ENCODE peak calls at places on chromosomes 5 and 9, in nine cellular contexts. H is GM04504; Z is AG08395; E is activated naive CD4-positive, alpha-beta T cell treated with anti-CD3 and anti-CD28 coated beads, Interleukin-2, amount 10 ng/mL, durations not matched to agents 7 days and 5 days; C is left colon; F is T-helper 2 cell; P is ascending aorta; S is WTC11; B is progenitor cell of endocrine pancreas. T is an unnamed sample.

GRCh38 chr5:170633235-170634041 is 129.6 kb downstream of the KCNIP1 start:
- DNase-seq in H (peak), Z (peak), E (no peak), C (peak), F (no peak), P (peak), S (peak), B (no peak), T (peak)

GRCh38 chr5:151825445-151825844 is 53.7 kb downstream of the G3BP1 start:
- DNase-seq in H (no peak), Z (peak), E (peak), C (peak), F (peak), P (peak), S (peak), B (peak), T (peak)

GRCh38 chr5:1311443-1312055 is 16.7 kb upstream of the TERT start:
- DNase-seq in H (no peak), Z (no peak), E (peak), C (no peak), F (no peak), P (peak), S (no peak), B (no peak), T (no peak)

GRCh38 chr5:177470759-177471536 is 2.5 kb downstream of the DBN1 start:
- DNase-seq in H (no peak), Z (peak), E (no peak), C (no peak), F (no peak), P (no peak), S (no peak), B (no peak), T (no peak)

GRCh38 chr5:158384535-158385421 is 525.8 kb upstream of the CLINT1 start:
- DNase-seq in H (peak), Z (peak), E (no peak), C (no peak), F (no peak), P (peak), S (no peak), B (no peak), T (no peak)

GRCh38 chr9:114037249-114037648 is 40.9 kb downstream of the AMBP start:
- DNase-seq in H (no peak), Z (no peak), E (peak), C (no peak), F (no peak), P (peak), S (no peak), B (no peak), T (no peak)

GRCh38 chr5:38601133-38601842 is 44.8 kb upstream of the LIFR start:
- DNase-seq in H (no peak), Z (no peak), E (no peak), C (no peak), F (no peak), P (no peak), S (no peak), B (no peak), T (no peak)

GRCh38 chr5:14807471-14807870 is 64.1 kb downstream of the ANKH start:
- DNase-seq in H (no peak), Z (no peak), E (no peak), C (no peak), F (no peak), P (no peak), S (no peak), B (no peak), T (no peak)

GRCh38 chr9:23769307-23769935 is 56.6 kb downstream of the ELAVL2 start:
- DNase-seq in H (peak), Z (peak), E (no peak), C (no peak), F (no peak), P (no peak), S (no peak), B (no peak), T (no peak)

GRCh38 chr5:136053336-136054121 is 24.7 kb downstream of the TGFBI start:
- DNase-seq in H (peak), Z (peak), E (no peak), C (peak), F (no peak), P (peak), S (no peak), B (no peak), T (no peak)

GRCh38 chr9:128254855-128255759 is 20.7 kb downstream of the GOLGA2 start:
- DNase-seq in H (peak), Z (peak), E (peak), C (no peak), F (peak), P (no peak), S (peak), B (peak), T (peak)

GRCh38 chr5:135604046-135604445 is 25.3 kb upstream of the CXCL14 start:
- DNase-seq in H (no peak), Z (no peak), E (no peak), C (no peak), F (no peak), P (no peak), S (no peak), B (no peak), T (no peak)

GRCh38 chr5:6710551-6711318 is 2.5 kb upstream of the TENT4A start:
- DNase-seq in H (no peak), Z (no peak), E (no peak), C (no peak), F (no peak), P (no peak), S (no peak), B (no peak), T (no peak)

GRCh38 chr5:80806929-80807328 is 152.1 kb upstream of the DHFR start:
- DNase-seq in H (no peak), Z (no peak), E (no peak), C (no peak), F (no peak), P (no peak), S (no peak), B (no peak), T (no peak)

GRCh38 chr5:83715316-83716060 is 5.2 kb downstream of the HAPLN1 start:
- DNase-seq in H (no peak), Z (no peak), E (no peak), C (no peak), F (no peak), P (no peak), S (no peak), B (no peak), T (no peak)

GRCh38 chr9:99464568-99464967 is 242.5 kb downstream of the SEC61B start:
- DNase-seq in H (no peak), Z (no peak), E (no peak), C (no peak), F (no peak), P (no peak), S (no peak), B (no peak), T (no peak)

GRCh38 chr9:89386797-89387196 is 68.5 kb downstream of the SECISBP2 start:
- DNase-seq in H (no peak), Z (no peak), E (no peak), C (no peak), F (no peak), P (no peak), S (no peak), B (no peak), T (no peak)

GRCh38 chr5:176737001-176737745 is 73.2 kb upstream of the UNC5A start:
- DNase-seq in H (no peak), Z (no peak), E (no peak), C (no peak), F (no peak), P (peak), S (no peak), B (no peak), T (no peak)

GRCh38 chr9:33151007-33151557 is 16.1 kb downstream of the B4GALT1 start:
- DNase-seq in H (peak), Z (peak), E (no peak), C (peak), F (no peak), P (peak), S (no peak), B (no peak), T (no peak)

GRCh38 chr5:157253547-157253946 is 12.4 kb upstream of the CYFIP2 start:
- DNase-seq in H (peak), Z (peak), E (no peak), C (no peak), F (no peak), P (no peak), S (peak), B (peak), T (peak)

GRCh38 chr9:97411789-97412627 is at the start of gene TDRD7:
- DNase-seq in H (peak), Z (peak), E (peak), C (peak), F (peak), P (peak), S (peak), B (peak), T (peak)

GRCh38 chr9:13436591-13436990 is 157.1 kb upstream of the MPDZ start:
- DNase-seq in H (no peak), Z (no peak), E (no peak), C (no peak), F (no peak), P (no peak), S (no peak), B (no peak), T (no peak)

GRCh38 chr9:121949766-121950165 is 143.3 kb downstream of the TTLL11 start:
- DNase-seq in H (no peak), Z (no peak), E (no peak), C (no peak), F (no peak), P (no peak), S (no peak), B (no peak), T (no peak)